ENCODE peak calls at places on chromosomes 4 and X, in five cellular contexts. U is GM12878, F is A549, J is K562, I is SK-N-SH. V is an unnamed sample.

GRCh38 chr4:7808752-7809151 is 130.9 kb downstream of the AFAP1 start:
- DNase-seq in J (no peak), U (no peak), F (no peak), I (no peak), V (peak)

GRCh38 chr4:75028196-75028854 is 95.4 kb downstream of the PARM1 start:
- DNase-seq in U (no peak), J (no peak), I (no peak), F (no peak), V (no peak)

GRCh38 chr4:8115916-8116315 is 42.7 kb downstream of the ABLIM2 start:
- DNase-seq in F (no peak), U (no peak), J (no peak), I (no peak), V (no peak)

GRCh38 chr4:56215901-56216300 is 171.4 kb downstream of the AASDH start:
- DNase-seq in J (no peak), U (no peak), F (peak), I (peak), V (peak)

GRCh38 chr4:113788888-113789287 is 27.4 kb upstream of the CAMK2D start:
- DNase-seq in F (no peak), U (peak), J (no peak), I (no peak), V (no peak)

GRCh38 chrX:49262603-49263002 is 1.9 kb downstream of the FOXP3 start:
- DNase-seq in J (no peak), F (no peak), I (no peak), U (no peak), V (no peak)

GRCh38 chrX:150837845-150838244 is 60.6 kb downstream of the CD99L2 start:
- DNase-seq in J (no peak), F (no peak), U (no peak), I (no peak), V (no peak)

GRCh38 chr4:90190510-90190909 is 63.3 kb downstream of the CCSER1 start:
- DNase-seq in J (no peak), F (no peak), I (no peak), U (no peak), V (no peak)

GRCh38 chr4:108851346-108851745 is 88.5 kb upstream of the ETNPPL start:
- DNase-seq in J (no peak), F (no peak), U (no peak), I (no peak), V (peak)

GRCh38 chr4:128517739-128518510 is 230.3 kb upstream of the PGRMC2 start:
- DNase-seq in U (peak), I (peak), F (peak), J (peak), V (peak)

GRCh38 chrX:39705299-39705698 is 392.5 kb downstream of the BCOR start:
- DNase-seq in J (peak), I (no peak), U (no peak), F (peak), V (peak)

GRCh38 chrX:74450803-74451449 is 29.6 kb downstream of the SLC16A2 start:
- DNase-seq in U (no peak), I (no peak), J (no peak), F (peak), V (peak)

GRCh38 chr4:75036046-75036445 is 103.1 kb downstream of the PARM1 start:
- DNase-seq in I (no peak), U (peak), J (no peak), F (no peak), V (no peak)

GRCh38 chr4:78938474-78938867 is 767 bp downstream of the PAQR3 start:
- DNase-seq in F (no peak), U (no peak), J (no peak), I (no peak), V (no peak)

GRCh38 chrX:63784902-63785692 is at the start of gene ARHGEF9:
- DNase-seq in U (no peak), J (no peak), I (peak), F (no peak), V (no peak)

GRCh38 chr4:48949518-48950207 is 36.4 kb upstream of the CWH43 start:
- DNase-seq in I (no peak), F (no peak), J (no peak), U (no peak), V (no peak)

GRCh38 chr4:145937990-145938611 is 522 bp downstream of the ZNF827 start:
- DNase-seq in I (peak), U (no peak), F (no peak), J (no peak), V (peak)

GRCh38 chr4:38132140-38132673 is 172.0 kb downstream of the PTTG2 start:
- DNase-seq in I (peak), F (no peak), U (peak), J (no peak), V (peak)

GRCh38 chr4:12545845-12546244 is 938.3 kb downstream of the RAB28 start:
- DNase-seq in F (no peak), I (no peak), U (no peak), J (no peak), V (no peak)

GRCh38 chr4:7828926-7829325 is 110.7 kb downstream of the AFAP1 start:
- DNase-seq in U (no peak), F (no peak), I (no peak), J (no peak), V (peak)

GRCh38 chrX:75781618-75782017 is 3.4 kb downstream of the MAGEE2 start:
- DNase-seq in U (no peak), I (peak), J (no peak), F (no peak), V (no peak)

GRCh38 chr4:25857851-25858400 is 4.9 kb downstream of the SEL1L3 start:
- DNase-seq in J (no peak), F (no peak), U (no peak), I (no peak), V (no peak)

GRCh38 chrX:360496-361150 is 26.1 kb downstream of the PPP2R3B start:
- DNase-seq in U (no peak), F (no peak), I (no peak), J (no peak), V (no peak)

GRCh38 chr4:125315571-125316390 is 1.0 kb downstream of the FAT4 start:
- DNase-seq in I (peak), J (no peak), U (no peak), F (peak), V (peak)

GRCh38 chrX:143648705-143649104 is 12.8 kb upstream of the SLITRK4 start:
- DNase-seq in J (no peak), U (no peak), I (no peak), F (no peak), V (no peak)

GRCh38 chr4:140856692-140857091 is 100.5 kb upstream of the TBC1D9 start:
- DNase-seq in U (no peak), J (no peak), I (no peak), F (no peak), V (peak)

GRCh38 chrX:44580466-44580865 is 37.8 kb upstream of the FUNDC1 start:
- DNase-seq in U (no peak), I (no peak), J (no peak), F (no peak), V (peak)

GRCh38 chrX:370244-370962 is 16.3 kb downstream of the PPP2R3B start:
- DNase-seq in F (no peak), U (no peak), I (no peak), J (no peak), V (no peak)

GRCh38 chrX:147803948-147804347 is 107.8 kb upstream of the FMR1 start:
- DNase-seq in U (no peak), I (peak), J (peak), F (peak), V (no peak)

GRCh38 chr4:146192060-146192459 is 16.5 kb downstream of the LSM6 start:
- DNase-seq in F (peak), I (no peak), U (no peak), J (no peak), V (no peak)

GRCh38 chr4:43277003-43277402 is 384.5 kb downstream of the GRXCR1 start:
- DNase-seq in J (no peak), I (no peak), U (no peak), F (no peak), V (peak)

GRCh38 chrX:15336023-15336413 is 695 bp upstream of the PIGA start:
- DNase-seq in I (peak), F (peak), U (no peak), J (peak), V (peak)

GRCh38 chrX:68833855-68834331 is 5.1 kb downstream of the EFNB1 start:
- DNase-seq in U (no peak), I (no peak), J (no peak), F (no peak), V (no peak)

GRCh38 chr4:81913427-81913878 is 441.7 kb upstream of the RASGEF1B start:
- DNase-seq in F (peak), J (peak), U (no peak), I (peak), V (peak)

GRCh38 chrX:96183843-96184242 is 500.8 kb upstream of the DIAPH2 start:
- DNase-seq in U (no peak), I (no peak), J (no peak), F (no peak), V (peak)

GRCh38 chr4:41696768-41697167 is 51.8 kb downstream of the PHOX2B start:
- DNase-seq in U (no peak), I (no peak), F (no peak), J (no peak), V (no peak)

GRCh38 chr4:1797861-1798529 is 4.9 kb downstream of the FGFR3 start:
- DNase-seq in I (no peak), J (no peak), F (no peak), U (no peak), V (no peak)

GRCh38 chr4:16034010-16034829 is 49.6 kb downstream of the PROM1 start:
- DNase-seq in U (no peak), I (no peak), F (no peak), J (no peak), V (peak)

GRCh38 chr4:142452132-142452855 is 393.8 kb downstream of the INPP4B start:
- DNase-seq in J (no peak), I (no peak), U (no peak), F (no peak), V (peak)

GRCh38 chr4:127211377-127212268 is 421.1 kb upstream of the INTU start:
- DNase-seq in J (no peak), I (no peak), U (no peak), F (no peak), V (no peak)
- TF ChIP-seq RCOR1 in J (no peak), I (no peak), U (no peak), F (no peak), V (no peak)

GRCh38 chrX:131146702-131147101 is 88.6 kb downstream of the ARHGAP36 start:
- DNase-seq in F (no peak), I (no peak), U (no peak), J (no peak), V (no peak)
- TF ChIP-seq RCOR1 in F (no peak), I (no peak), U (no peak), J (no peak), V (no peak)

GRCh38 chr4:101790521-101791188 is at the start of gene BANK1:
- DNase-seq in F (peak), J (no peak), U (peak), I (peak), V (peak)
- TF ChIP-seq RCOR1 in F (no peak), J (no peak), U (peak), I (no peak), V (no peak)

GRCh38 chrX:31331045-31331444 is 259.2 kb upstream of the FTHL17 start:
- DNase-seq in I (no peak), J (peak), U (no peak), F (no peak), V (no peak)

GRCh38 chrX:31334997-31335396 is 263.2 kb upstream of the FTHL17 start:
- DNase-seq in U (no peak), J (no peak), I (no peak), F (no peak), V (no peak)

GRCh38 chrX:31336419-31336818 is 264.6 kb upstream of the FTHL17 start:
- DNase-seq in I (no peak), U (no peak), J (no peak), F (no peak), V (no peak)

GRCh38 chrX:31331928-31332327 is 260.1 kb upstream of the FTHL17 start:
- DNase-seq in I (peak), U (no peak), J (peak), F (no peak), V (no peak)

DNA sequence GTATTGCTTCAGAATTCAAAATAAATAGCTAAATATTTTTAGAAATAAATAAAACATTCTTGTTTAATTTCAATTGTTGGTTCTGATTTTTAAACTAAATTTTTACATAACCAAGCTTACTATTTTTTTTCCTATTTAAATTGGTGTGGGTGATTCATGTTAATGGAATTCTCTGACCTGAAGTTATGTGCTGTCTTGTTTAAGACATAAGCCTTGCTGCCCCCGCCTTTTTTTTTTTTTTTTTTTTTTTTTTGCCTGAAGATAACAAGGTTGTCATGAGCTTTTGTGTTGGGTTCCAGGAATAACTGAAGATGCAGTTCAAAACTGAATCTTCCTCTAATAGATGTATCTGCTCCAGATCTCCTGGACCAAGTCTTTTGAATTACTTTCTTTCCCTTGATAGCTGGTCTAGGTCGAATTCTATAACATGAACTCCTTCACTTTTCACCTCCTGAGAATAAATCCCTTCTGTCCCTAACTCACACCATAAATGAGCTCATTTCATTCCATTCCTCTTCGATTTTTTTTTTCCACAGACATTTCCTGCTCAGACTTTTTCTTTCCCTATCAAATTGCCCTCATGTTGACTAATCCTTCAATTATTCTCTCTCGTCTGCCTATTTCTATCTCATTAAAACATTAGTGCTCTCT is 261.5 kb upstream of the FTHL17 start:
- DNase-seq in J (peak), U (no peak), I (no peak), F (no peak), V (peak)
- TF ChIP-seq RCOR1 in J (no peak), U (no peak), I (no peak), F (no peak), V (no peak)

GRCh38 chrX:12452268-12452667 is 314.0 kb downstream of the FRMPD4 start:
- DNase-seq in F (no peak), I (no peak), U (no peak), J (no peak), V (no peak)

GRCh38 chrX:12446342-12447075 is 308.2 kb downstream of the FRMPD4 start:
- DNase-seq in J (no peak), F (no peak), I (no peak), U (no peak), V (peak)

GRCh38 chrX:12443534-12444098 is 305.3 kb downstream of the FRMPD4 start:
- DNase-seq in I (no peak), F (no peak), J (no peak), U (peak), V (no peak)

GRCh38 chrX:12447448-12448154 is 309.3 kb downstream of the FRMPD4 start:
- DNase-seq in F (no peak), I (no peak), U (no peak), J (no peak), V (peak)
- TF ChIP-seq RCOR1 in F (no peak), I (no peak), U (no peak), J (no peak), V (no peak)

DNA sequence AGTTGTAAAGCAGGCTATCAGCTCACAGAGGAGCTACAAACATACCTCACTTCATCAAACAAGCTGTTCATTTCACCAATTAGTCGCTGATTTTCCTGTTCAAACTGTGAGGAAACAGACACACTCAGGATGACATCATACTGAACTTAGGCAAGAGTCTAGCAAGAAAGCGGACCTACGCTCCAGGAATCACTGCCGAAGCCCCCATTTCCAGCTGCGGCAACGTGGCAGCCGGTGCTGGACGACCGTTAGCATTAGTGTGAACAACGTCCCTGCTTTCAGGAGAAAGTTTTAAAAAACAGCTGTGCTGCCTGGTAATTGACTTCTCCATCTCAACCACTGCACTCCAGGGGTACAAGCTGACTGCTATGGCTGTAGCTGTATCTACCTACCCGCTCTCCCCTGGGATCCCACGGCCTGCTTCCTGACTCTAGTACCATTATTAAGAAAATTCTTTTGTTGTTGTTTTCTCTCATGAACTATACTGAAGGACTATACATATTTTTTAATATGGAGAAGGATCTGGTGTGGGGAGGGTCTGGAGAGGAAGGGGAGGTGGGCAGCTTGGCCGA is 38.3 kb downstream of the NSG1 start:
- DNase-seq in F (no peak), I (no peak), J (no peak), U (no peak), V (peak)
- TF ChIP-seq RCOR1 in F (no peak), I (no peak), J (no peak), U (no peak), V (no peak)

GRCh38 chrX:47030339-47030738 is 47.9 kb upstream of the RGN start:
- DNase-seq in I (peak), U (peak), J (peak), F (peak), V (peak)
- TF ChIP-seq RCOR1 in I (no peak), U (no peak), J (no peak), F (no peak), V (no peak)

GRCh38 chr4:9936128-9936644 is 85.1 kb downstream of the SLC2A9 start:
- DNase-seq in U (no peak), J (no peak), F (no peak), I (no peak), V (no peak)

GRCh38 chr4:9940041-9940440 is 81.3 kb downstream of the SLC2A9 start:
- DNase-seq in F (no peak), U (no peak), I (no peak), J (no peak), V (no peak)

GRCh38 chr4:9938933-9939332 is 82.4 kb downstream of the SLC2A9 start:
- DNase-seq in F (no peak), U (no peak), I (no peak), J (no peak), V (no peak)

GRCh38 chr4:9933184-9933583 is 88.1 kb downstream of the SLC2A9 start:
- DNase-seq in F (no peak), I (no peak), U (no peak), J (no peak), V (no peak)

DNA sequence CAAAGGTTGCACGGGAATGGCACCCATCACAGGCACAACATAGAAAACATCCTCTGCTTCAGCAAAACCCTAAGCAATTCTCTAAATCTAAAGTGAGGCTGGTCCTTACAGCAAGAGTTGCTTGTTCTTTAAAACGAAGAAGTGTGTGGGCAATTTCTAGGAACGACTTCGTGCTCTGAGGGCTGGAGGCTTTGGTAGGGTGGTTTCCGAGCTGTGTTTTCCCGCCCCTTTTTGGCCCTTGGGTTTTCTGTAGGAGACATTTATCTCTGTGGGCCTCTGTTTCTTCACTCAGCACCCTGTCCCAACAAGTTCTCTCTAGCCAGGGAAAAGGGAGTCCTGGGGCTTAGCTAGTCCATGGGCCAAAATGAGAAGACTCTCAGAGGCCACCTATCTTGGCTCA is 84.2 kb downstream of the SLC2A9 start:
- DNase-seq in F (no peak), U (no peak), I (no peak), J (no peak), V (no peak)
- TF ChIP-seq RCOR1 in F (no peak), U (no peak), I (no peak), J (no peak), V (no peak)

V was measured in IMR-90.